ENCODE peak calls at places on chromosomes 13 and 19, in four cellular contexts. Z is cardiac fibroblast, J is dorsolateral prefrontal cortex, T is fibroblast of the aortic adventitia. Y is an unnamed sample.

GRCh38 chr19:32178401-32178800 is 167.0 kb upstream of the ZNF507 start:
- DNase-seq in Z (no peak), J (no peak), T (no peak), Y (no peak)

GRCh38 chr13:109348514-109349340 is 437.7 kb downstream of the IRS2 start:
- DNase-seq in J (no peak), T (peak; percentile 6), Z (peak; percentile 54), Y (no peak)

GRCh38 chr13:100560498-100561215 is 27.9 kb downstream of the GGACT start:
- DNase-seq in J (no peak), T (no peak), Z (no peak), Y (no peak)

GRCh38 chr19:56084835-56085536 is 36.1 kb downstream of the ZNF787 start:
- DNase-seq in J (no peak), Z (no peak), T (no peak), Y (no peak)

GRCh38 chr13:37960427-37960826 is 90.9 kb upstream of the TRPC4 start:
- DNase-seq in Z (peak; percentile 19), J (no peak), T (no peak), Y (no peak)

GRCh38 chr13:21033866-21034601 is 27.4 kb downstream of the LATS2 start:
- DNase-seq in T (no peak), Z (peak; percentile 50), J (no peak), Y (no peak)

GRCh38 chr13:33637978-33638743 is 179.8 kb upstream of the RFC3 start:
- DNase-seq in J (no peak), T (peak; percentile 69), Z (peak; percentile 87), Y (no peak)

GRCh38 chr13:98888890-98889279 is 89.0 kb downstream of the DOCK9 start:
- DNase-seq in J (no peak), Z (no peak), T (no peak), Y (no peak)

GRCh38 chr13:24264976-24265375 is 44.4 kb upstream of the C1QTNF9 start:
- DNase-seq in Z (no peak), J (no peak), T (no peak), Y (no peak)

GRCh38 chr13:44305216-44305615 is 68.4 kb upstream of the SERP2 start:
- DNase-seq in T (no peak), J (no peak), Z (no peak), Y (no peak)

GRCh38 chr19:51227324-51227723 is 2.4 kb downstream of the CD33 start:
- DNase-seq in Z (no peak), T (no peak), J (no peak), Y (no peak)

GRCh38 chr19:51226068-51226467 is 1.2 kb downstream of the CD33 start:
- DNase-seq in J (no peak), Z (no peak), T (no peak), Y (no peak)

GRCh38 chr19:51219307-51219706 is 5.6 kb upstream of the CD33 start:
- DNase-seq in J (no peak), Z (no peak), T (no peak), Y (no peak)

GRCh38 chr19:51224163-51224641 is 678 bp upstream of the CD33 start:
- DNase-seq in T (no peak), Z (no peak), J (no peak), Y (no peak)
- H3K4me3 ChIP-seq in T (no peak overlapping the region), Z (no peak overlapping the region), J (no peak overlapping the region), Y (no peak overlapping the region)

GRCh38 chr13:66492479-66492878 is 737.7 kb downstream of the PCDH9 start:
- DNase-seq in J (no peak), Z (no peak), T (no peak), Y (no peak)
- TF ChIP-seq CTCF in J (no peak), Z (peak; percentile 18), T (no peak), Y (no peak)

GRCh38 chr19:29212614-29213573 is at the start of gene UQCRFS1:
- DNase-seq in J (peak; percentile 89), Z (peak; percentile 92), T (peak; percentile 87), Y (peak; percentile 45)
- H3K4me3 ChIP-seq in J (peak within 1 kb of the TSS; percentile 95), Z (peak within 1 kb of the TSS; percentile 70), T (peak within 1 kb of the TSS; percentile 84), Y (peak within 1 kb of the TSS; percentile 79)

DNA sequence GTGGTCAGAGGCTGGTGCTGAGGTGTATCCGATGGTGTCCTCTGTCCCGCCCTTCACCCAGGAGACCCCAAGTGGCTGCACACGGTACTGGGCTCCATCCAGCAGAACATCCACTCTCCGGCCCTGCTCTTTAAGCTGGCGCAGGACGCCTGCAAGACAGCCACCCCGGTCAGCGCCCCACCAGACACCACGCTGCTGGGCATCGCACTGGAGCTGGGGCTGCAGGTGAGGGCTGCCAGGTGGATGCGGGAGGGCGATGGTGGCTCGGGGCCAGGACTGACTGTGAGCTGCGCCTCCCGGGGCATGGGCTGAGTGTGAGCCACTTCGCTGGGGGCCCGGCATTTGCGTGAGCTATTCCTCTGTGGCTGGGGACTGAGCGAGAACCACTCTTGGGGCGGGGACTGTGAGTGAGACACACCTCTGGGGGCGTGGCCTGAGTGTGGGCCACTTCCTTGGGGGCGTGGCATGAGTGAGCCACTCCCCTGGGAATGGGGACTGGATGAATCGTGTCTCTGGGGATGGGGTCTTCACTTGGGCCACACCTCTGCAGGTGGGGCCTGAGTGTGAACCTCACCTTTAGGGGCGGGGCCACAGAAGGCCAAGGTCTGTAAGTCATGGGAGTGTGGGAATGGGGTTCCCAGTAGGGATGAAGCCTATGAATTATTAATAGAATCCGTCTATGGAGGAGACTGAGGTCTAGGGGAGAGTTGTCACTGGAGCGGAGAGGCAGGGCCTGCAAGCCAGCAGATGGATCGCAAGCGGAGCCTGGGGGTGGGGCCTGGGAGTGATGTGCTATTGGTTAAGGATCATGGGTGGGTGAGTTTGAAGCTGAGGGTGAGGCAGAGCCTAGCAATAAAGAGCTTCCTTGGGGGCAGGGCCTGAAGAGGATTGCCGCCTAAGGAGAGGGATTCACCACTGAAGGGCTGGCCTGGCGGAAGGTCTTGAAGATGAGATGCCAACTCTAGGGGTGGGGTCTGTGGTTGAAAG is 30.5 kb downstream of the ZSWIM4 start:
- DNase-seq in T (no peak), J (no peak), Z (peak; percentile 32), Y (no peak)
- TF ChIP-seq CTCF in T (no peak), J (no peak), Z (peak; percentile 20), Y (peak; percentile 15)

DNA sequence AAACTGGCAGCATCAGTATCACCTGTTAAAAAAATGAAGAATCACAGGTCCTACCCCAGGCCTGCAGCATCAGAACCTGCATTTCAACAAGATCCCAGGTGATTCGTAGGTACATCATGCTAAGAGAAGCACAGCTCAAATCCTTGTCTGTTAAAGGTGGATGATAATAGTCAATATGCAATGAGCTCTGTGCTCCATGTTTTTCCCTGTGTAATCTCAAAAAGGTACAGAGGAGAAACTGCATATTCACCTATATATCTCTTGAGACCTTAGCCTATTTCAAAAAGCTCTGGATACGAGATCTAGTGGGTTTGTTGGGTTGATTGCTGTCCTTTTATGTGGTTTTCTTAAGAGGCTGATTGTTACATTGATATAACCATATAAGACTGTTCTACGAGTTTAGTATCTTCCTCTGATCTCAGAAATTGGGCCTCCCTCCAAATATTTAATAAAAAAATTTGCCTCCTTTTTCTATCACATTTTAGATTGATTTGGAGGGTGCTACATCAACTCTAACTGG is 148.9 kb downstream of the DCT start:
- DNase-seq in J (no peak), Z (no peak), T (no peak), Y (no peak)
- H3K4me3 ChIP-seq in J (no peak overlapping the region), Z (no peak overlapping the region), T (no peak overlapping the region), Y (no peak overlapping the region)

DNA sequence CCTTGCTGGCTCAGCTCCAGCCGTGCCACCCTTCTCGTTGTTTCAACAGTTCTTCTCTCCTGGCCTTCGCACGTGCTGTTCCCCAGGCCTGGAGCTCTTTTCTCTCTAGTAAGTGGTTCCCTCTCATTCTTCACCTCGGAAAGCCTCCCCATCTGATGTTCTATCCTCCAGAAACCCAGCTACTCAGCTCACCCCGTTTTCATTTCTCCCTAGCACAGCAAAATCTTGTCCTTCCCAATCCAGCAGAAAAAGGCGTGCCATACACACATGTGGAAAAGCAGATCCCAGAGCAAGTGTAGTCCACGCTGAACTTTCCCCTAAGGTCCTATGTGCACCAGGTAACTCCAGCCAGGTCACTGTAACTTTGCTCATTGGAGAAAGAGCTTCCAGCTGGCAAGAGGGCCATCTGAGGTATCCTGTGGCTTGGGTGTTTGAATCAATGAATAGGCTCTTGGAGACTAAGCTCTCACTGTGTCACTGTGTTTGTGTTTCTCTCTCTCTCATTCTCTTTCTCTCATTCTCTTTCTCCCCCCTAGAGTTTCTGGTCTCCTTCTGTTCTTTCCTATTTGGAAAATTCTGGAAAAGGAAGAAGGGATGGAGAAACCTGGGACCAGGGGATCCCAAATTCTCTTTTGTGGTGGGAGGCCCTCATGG is 49.0 kb downstream of the COLGALT1 start:
- DNase-seq in Z (no peak), T (no peak), J (no peak), Y (no peak)
- TF ChIP-seq CTCF in Z (no peak), T (no peak), J (no peak), Y (no peak)

GRCh38 chr19:49632576-49632975 is 7.4 kb downstream of the RRAS start:
- DNase-seq in J (no peak), T (no peak), Z (no peak), Y (no peak)
- H3K4me3 ChIP-seq in J (no peak overlapping the region), T (no peak overlapping the region), Z (no peak overlapping the region), Y (no peak overlapping the region)

GRCh38 chr19:53944933-53945332 is 17.8 kb upstream of the CACNG8 start:
- DNase-seq in J (no peak), Z (no peak), T (no peak), Y (no peak)

GRCh38 chr19:53945441-53945840 is 17.3 kb upstream of the CACNG8 start:
- DNase-seq in T (peak; percentile 50), J (peak; percentile 72), Z (peak; percentile 55), Y (no peak)

GRCh38 chr19:53944416-53944815 is 18.3 kb upstream of the CACNG8 start:
- DNase-seq in T (no peak), Z (no peak), J (no peak), Y (no peak)

GRCh38 chr19:53945998-53946397 is 16.7 kb upstream of the CACNG8 start:
- DNase-seq in T (no peak), J (no peak), Z (no peak), Y (no peak)

GRCh38 chr19:53942001-53942786 is 20.5 kb upstream of the CACNG8 start:
- DNase-seq in J (no peak), T (no peak), Z (peak; percentile 39), Y (no peak)
- TF ChIP-seq CTCF in J (no peak), T (peak; percentile 8), Z (no peak), Y (no peak)

Y was measured in AG04449.